ENCODE peak calls at places on chromosome 3, in seven cellular contexts. H, E, M, R, B, P and G are unnamed samples.

GRCh38 chr3:134535186-134535974 is 49.5 kb downstream of the CEP63 start:
- DNase-seq in H (no peak), E (no peak), P (no peak), B (no peak), R (no peak), M (no peak), G (no peak)

GRCh38 chr3:127391436-127392145 is 103.7 kb upstream of the PRR20G start:
- DNase-seq in P (no peak), M (no peak), E (no peak), H (no peak), R (no peak), B (no peak), G (no peak)

GRCh38 chr3:197428961-197429360 is 126.8 kb downstream of the BDH1 start:
- DNase-seq in H (no peak), E (no peak), M (no peak), R (no peak), P (no peak), B (no peak), G (no peak)

GRCh38 chr3:56468184-56469106 is at the start of gene ERC2:
- DNase-seq in P (peak; percentile 94), B (peak; percentile 13), R (no peak), H (no peak), M (no peak), E (peak; percentile 17), G (peak; percentile 23)

GRCh38 chr3:23629181-23629893 is 176.4 kb upstream of the UBE2E1 start:
- DNase-seq in H (no peak), R (no peak), B (no peak), E (peak; percentile 77), P (no peak), M (peak; percentile 28), G (no peak)

GRCh38 chr3:194285859-194286197 is 65.3 kb downstream of the CPN2 start:
- DNase-seq in R (no peak), M (no peak), H (no peak), P (peak; percentile 0), E (peak; percentile 38), B (no peak), G (no peak)

GRCh38 chr3:146065573-146066006 is 95.4 kb downstream of the PLOD2 start:
- DNase-seq in R (no peak), B (no peak), M (peak; percentile 81), P (no peak), E (peak; percentile 89), H (no peak), G (no peak)

GRCh38 chr3:35296533-35296932 is 342.8 kb upstream of the ARPP21 start:
- DNase-seq in B (peak; percentile 45), H (no peak), M (no peak), E (peak; percentile 15), R (no peak), P (no peak), G (no peak)

GRCh38 chr3:136068708-136069107 is 103.2 kb downstream of the PPP2R3A start:
- DNase-seq in M (no peak), E (no peak), H (no peak), P (no peak), R (no peak), B (no peak), G (no peak)